ENCODE peak calls at places on chromosomes 6 and 20, in ten cellular contexts. One of them, this sample, is unnamed.

GRCh38 chr6:39309942-39310531 is 4.2 kb downstream of the KCNK17 start:
- DNase-seq in amygdala: peak
- DNase-seq in heart left ventricle: peak
- DNase-seq in A549: peak
- DNase-seq in hypothalamus: peak
- DNase-seq in GDM1: peak
- DNase-seq in stimulated activated CD4-positive, alpha-beta T cell treated with anti-CD3 and anti-CD28 coated beads, Interleukin-2, amount 100 ng/mL, for 24 hours: peak
- DNase-seq in central memory CD4-positive, alpha-beta T cell: peak
- DNase-seq in right lobe of liver: peak
- DNase-seq in HT1080: peak
- DNase-seq in this sample: no peak

GRCh38 chr20:32036716-32037355 is 15.2 kb upstream of the HCK start:
- DNase-seq in right lobe of liver: no peak
- DNase-seq in A549: no peak
- DNase-seq in stimulated activated CD4-positive, alpha-beta T cell treated with anti-CD3 and anti-CD28 coated beads, Interleukin-2, amount 100 ng/mL, for 24 hours: no peak
- DNase-seq in heart left ventricle: no peak
- DNase-seq in central memory CD4-positive, alpha-beta T cell: no peak
- DNase-seq in hypothalamus: no peak
- DNase-seq in HT1080: no peak
- DNase-seq in GDM1: no peak
- DNase-seq in amygdala: no peak
- DNase-seq in this sample: no peak

GRCh38 chr6:128727500-128727899 is 155.4 kb upstream of the LAMA2 start:
- DNase-seq in stimulated activated CD4-positive, alpha-beta T cell treated with anti-CD3 and anti-CD28 coated beads, Interleukin-2, amount 100 ng/mL, for 24 hours: no peak
- DNase-seq in GDM1: no peak
- DNase-seq in A549: no peak
- DNase-seq in hypothalamus: no peak
- DNase-seq in HT1080: no peak
- DNase-seq in amygdala: no peak
- DNase-seq in central memory CD4-positive, alpha-beta T cell: no peak
- DNase-seq in right lobe of liver: no peak
- DNase-seq in heart left ventricle: no peak
- DNase-seq in this sample: no peak

GRCh38 chr20:52179331-52180166 is 12.0 kb downstream of the ZFP64 start:
- DNase-seq in HT1080: no peak
- DNase-seq in GDM1: no peak
- DNase-seq in heart left ventricle: no peak
- DNase-seq in stimulated activated CD4-positive, alpha-beta T cell treated with anti-CD3 and anti-CD28 coated beads, Interleukin-2, amount 100 ng/mL, for 24 hours: no peak
- DNase-seq in amygdala: no peak
- DNase-seq in A549: no peak
- DNase-seq in hypothalamus: no peak
- DNase-seq in right lobe of liver: no peak
- DNase-seq in central memory CD4-positive, alpha-beta T cell: no peak
- DNase-seq in this sample: no peak

GRCh38 chr6:106448000-106448426 is 87.5 kb downstream of the CRYBG1 start:
- DNase-seq in right lobe of liver: no peak
- DNase-seq in heart left ventricle: peak
- DNase-seq in HT1080: no peak
- DNase-seq in hypothalamus: no peak
- DNase-seq in GDM1: peak
- DNase-seq in central memory CD4-positive, alpha-beta T cell: peak
- DNase-seq in amygdala: no peak
- DNase-seq in A549: no peak
- DNase-seq in stimulated activated CD4-positive, alpha-beta T cell treated with anti-CD3 and anti-CD28 coated beads, Interleukin-2, amount 100 ng/mL, for 24 hours: peak
- DNase-seq in this sample: peak

GRCh38 chr6:144767066-144767465 is 481.9 kb downstream of the UTRN start:
- DNase-seq in A549: no peak
- DNase-seq in amygdala: no peak
- DNase-seq in central memory CD4-positive, alpha-beta T cell: no peak
- DNase-seq in GDM1: no peak
- DNase-seq in heart left ventricle: no peak
- DNase-seq in hypothalamus: no peak
- DNase-seq in right lobe of liver: no peak
- DNase-seq in HT1080: no peak
- DNase-seq in stimulated activated CD4-positive, alpha-beta T cell treated with anti-CD3 and anti-CD28 coated beads, Interleukin-2, amount 100 ng/mL, for 24 hours: no peak
- DNase-seq in this sample: no peak

GRCh38 chr6:97288188-97288587 is 5.2 kb upstream of the MMS22L start:
- DNase-seq in heart left ventricle: no peak
- DNase-seq in GDM1: no peak
- DNase-seq in HT1080: no peak
- DNase-seq in central memory CD4-positive, alpha-beta T cell: no peak
- DNase-seq in hypothalamus: no peak
- DNase-seq in right lobe of liver: no peak
- DNase-seq in amygdala: no peak
- DNase-seq in stimulated activated CD4-positive, alpha-beta T cell treated with anti-CD3 and anti-CD28 coated beads, Interleukin-2, amount 100 ng/mL, for 24 hours: no peak
- DNase-seq in A549: no peak
- DNase-seq in this sample: no peak

GRCh38 chr6:149135809-149136208 is 181.7 kb upstream of the TAB2 start:
- DNase-seq in right lobe of liver: no peak
- DNase-seq in GDM1: no peak
- DNase-seq in hypothalamus: no peak
- DNase-seq in central memory CD4-positive, alpha-beta T cell: no peak
- DNase-seq in heart left ventricle: no peak
- DNase-seq in HT1080: no peak
- DNase-seq in stimulated activated CD4-positive, alpha-beta T cell treated with anti-CD3 and anti-CD28 coated beads, Interleukin-2, amount 100 ng/mL, for 24 hours: no peak
- DNase-seq in amygdala: no peak
- DNase-seq in A549: no peak
- DNase-seq in this sample: no peak

GRCh38 chr6:157987788-157988699 is 6.4 kb downstream of the SYNJ2 start:
- DNase-seq in central memory CD4-positive, alpha-beta T cell: no peak
- DNase-seq in hypothalamus: no peak
- DNase-seq in heart left ventricle: no peak
- DNase-seq in A549: no peak
- DNase-seq in amygdala: no peak
- DNase-seq in HT1080: no peak
- DNase-seq in GDM1: no peak
- DNase-seq in stimulated activated CD4-positive, alpha-beta T cell treated with anti-CD3 and anti-CD28 coated beads, Interleukin-2, amount 100 ng/mL, for 24 hours: no peak
- DNase-seq in right lobe of liver: no peak
- DNase-seq in this sample: no peak

GRCh38 chr6:63943826-63944225 is 308.2 kb downstream of the PHF3 start:
- DNase-seq in right lobe of liver: no peak
- DNase-seq in hypothalamus: no peak
- DNase-seq in central memory CD4-positive, alpha-beta T cell: no peak
- DNase-seq in A549: no peak
- DNase-seq in GDM1: no peak
- DNase-seq in heart left ventricle: no peak
- DNase-seq in amygdala: no peak
- DNase-seq in HT1080: no peak
- DNase-seq in stimulated activated CD4-positive, alpha-beta T cell treated with anti-CD3 and anti-CD28 coated beads, Interleukin-2, amount 100 ng/mL, for 24 hours: no peak
- DNase-seq in this sample: no peak

GRCh38 chr6:134247854-134248580 is 69.9 kb downstream of the SGK1 start:
- DNase-seq in hypothalamus: no peak
- DNase-seq in amygdala: no peak
- DNase-seq in GDM1: no peak
- DNase-seq in A549: no peak
- DNase-seq in heart left ventricle: no peak
- DNase-seq in stimulated activated CD4-positive, alpha-beta T cell treated with anti-CD3 and anti-CD28 coated beads, Interleukin-2, amount 100 ng/mL, for 24 hours: no peak
- DNase-seq in right lobe of liver: no peak
- DNase-seq in central memory CD4-positive, alpha-beta T cell: no peak
- DNase-seq in HT1080: no peak
- DNase-seq in this sample: no peak

GRCh38 chr20:38460040-38460623 is 12.5 kb upstream of the RALGAPB start:
- DNase-seq in right lobe of liver: no peak
- DNase-seq in stimulated activated CD4-positive, alpha-beta T cell treated with anti-CD3 and anti-CD28 coated beads, Interleukin-2, amount 100 ng/mL, for 24 hours: no peak
- DNase-seq in GDM1: no peak
- DNase-seq in amygdala: no peak
- DNase-seq in HT1080: peak
- DNase-seq in hypothalamus: no peak
- DNase-seq in central memory CD4-positive, alpha-beta T cell: no peak
- DNase-seq in heart left ventricle: no peak
- DNase-seq in A549: peak
- DNase-seq in this sample: no peak

GRCh38 chr20:62707281-62707941 is 1.2 kb upstream of the NTSR1 start:
- DNase-seq in right lobe of liver: no peak
- DNase-seq in hypothalamus: no peak
- DNase-seq in A549: no peak
- DNase-seq in GDM1: no peak
- DNase-seq in amygdala: no peak
- DNase-seq in heart left ventricle: peak
- DNase-seq in central memory CD4-positive, alpha-beta T cell: no peak
- DNase-seq in stimulated activated CD4-positive, alpha-beta T cell treated with anti-CD3 and anti-CD28 coated beads, Interleukin-2, amount 100 ng/mL, for 24 hours: no peak
- DNase-seq in HT1080: no peak
- DNase-seq in this sample: no peak

GRCh38 chr6:124530926-124531325 is 431.3 kb upstream of the RNF217 start:
- DNase-seq in hypothalamus: no peak
- DNase-seq in right lobe of liver: no peak
- DNase-seq in HT1080: peak
- DNase-seq in heart left ventricle: no peak
- DNase-seq in stimulated activated CD4-positive, alpha-beta T cell treated with anti-CD3 and anti-CD28 coated beads, Interleukin-2, amount 100 ng/mL, for 24 hours: no peak
- DNase-seq in central memory CD4-positive, alpha-beta T cell: no peak
- DNase-seq in amygdala: no peak
- DNase-seq in GDM1: no peak
- DNase-seq in A549: no peak
- DNase-seq in this sample: no peak

GRCh38 chr6:149851461-149851860 is 12.7 kb downstream of the LRP11 start:
- DNase-seq in central memory CD4-positive, alpha-beta T cell: no peak
- DNase-seq in HT1080: no peak
- DNase-seq in GDM1: no peak
- DNase-seq in A549: no peak
- DNase-seq in hypothalamus: no peak
- DNase-seq in heart left ventricle: no peak
- DNase-seq in stimulated activated CD4-positive, alpha-beta T cell treated with anti-CD3 and anti-CD28 coated beads, Interleukin-2, amount 100 ng/mL, for 24 hours: no peak
- DNase-seq in amygdala: no peak
- DNase-seq in right lobe of liver: no peak
- DNase-seq in this sample: no peak

This sample was measured in CD8-positive, alpha-beta T cell.